ENCODE peak calls at places on chromosomes 11 and 22, in ten cellular contexts. G is left ventricle myocardium inferior; L is WTC11; Z is CD8-positive, alpha-beta T cell; P is stomach; I is HFF-Myc; K is HFFc6; N is fibroblast of lung; M is Panc1; E is astrocyte of the spinal cord. J is an unnamed sample.

GRCh38 chr22:41285441-41285819 is 557 bp downstream of the RANGAP1 start:
- DNase-seq in E (peak), P (peak), Z (peak), I (no peak), M (no peak), L (peak), K (peak), N (peak), G (peak), J (peak)

GRCh38 chr11:45901646-45902045 is 5.4 kb downstream of the FREY1 start:
- DNase-seq in P (no peak), M (no peak), Z (no peak), I (no peak), L (no peak), N (no peak), E (no peak), G (no peak), K (no peak), J (no peak)

GRCh38 chr11:95149659-95150294 is 60.1 kb downstream of the ENDOD1 start:
- DNase-seq in E (peak), I (no peak), K (no peak), N (no peak), M (no peak), G (peak), Z (no peak), P (peak), L (peak), J (no peak)

GRCh38 chr11:33552756-33553155 is 147.9 kb downstream of the C11orf91 start:
- DNase-seq in P (no peak), M (no peak), G (no peak), K (no peak), E (peak), I (no peak), L (no peak), N (no peak), Z (no peak), J (no peak)

GRCh38 chr11:24234822-24235508 is 261.9 kb upstream of the LUZP2 start:
- DNase-seq in P (peak), G (no peak), E (peak), M (no peak), Z (no peak), I (no peak), L (no peak), N (peak), K (peak), J (no peak)

GRCh38 chr11:27627979-27628378 is 72.3 kb downstream of the BDNF start:
- DNase-seq in Z (no peak), I (no peak), M (no peak), E (no peak), N (no peak), G (no peak), L (no peak), P (no peak), K (no peak), J (no peak)

GRCh38 chr22:37803636-37804371 is 3.9 kb upstream of the GCAT start:
- DNase-seq in M (no peak), N (no peak), G (no peak), L (no peak), K (no peak), Z (no peak), I (no peak), P (no peak), E (no peak), J (no peak)

GRCh38 chr11:56624661-56625110 is 10.0 kb upstream of the OR5M1 start:
- DNase-seq in M (peak), E (peak), N (peak), G (no peak), K (peak), L (no peak), P (no peak), Z (no peak), I (peak), J (no peak)

GRCh38 chr11:67002921-67003411 is 20.0 kb upstream of the SYT12 start:
- DNase-seq in L (peak), K (no peak), Z (no peak), N (no peak), P (no peak), M (no peak), G (no peak), E (no peak), I (no peak), J (no peak)

GRCh38 chr11:81658722-81659121 is 1074.9 kb downstream of the FAM181B start:
- DNase-seq in E (peak), I (no peak), Z (no peak), G (no peak), P (no peak), M (no peak), K (no peak), N (peak), L (peak), J (no peak)

GRCh38 chr22:42742940-42743339 is 22.3 kb upstream of the A4GALT start:
- DNase-seq in G (peak), L (peak), E (no peak), P (no peak), Z (no peak), M (no peak), N (no peak), I (no peak), K (no peak), J (no peak)

GRCh38 chr11:70278994-70279393 is 8.5 kb downstream of the PPFIA1 start:
- DNase-seq in Z (no peak), M (no peak), N (no peak), G (no peak), P (no peak), L (no peak), E (no peak), K (no peak), I (no peak), J (no peak)

GRCh38 chr22:30826670-30827355 is 132.1 kb downstream of the OSBP2 start:
- DNase-seq in K (no peak), L (no peak), Z (no peak), M (no peak), P (peak), E (no peak), I (no peak), N (no peak), G (no peak), J (no peak)

GRCh38 chr22:46657996-46658947 is 38.1 kb downstream of the GRAMD4 start:
- DNase-seq in K (no peak), I (no peak), Z (no peak), P (no peak), G (no peak), E (no peak), L (no peak), N (no peak), M (no peak), J (no peak)

GRCh38 chr11:107014871-107015270 is 3.4 kb downstream of the GUCY1A2 start:
- DNase-seq in Z (no peak), G (no peak), P (no peak), L (no peak), I (no peak), M (no peak), E (peak), K (no peak), N (peak), J (no peak)
- TF ChIP-seq CTCF in Z (no peak), G (no peak), P (no peak), L (no peak), I (no peak), M (no peak), E (no peak), K (no peak), N (no peak), J (no peak)

DNA sequence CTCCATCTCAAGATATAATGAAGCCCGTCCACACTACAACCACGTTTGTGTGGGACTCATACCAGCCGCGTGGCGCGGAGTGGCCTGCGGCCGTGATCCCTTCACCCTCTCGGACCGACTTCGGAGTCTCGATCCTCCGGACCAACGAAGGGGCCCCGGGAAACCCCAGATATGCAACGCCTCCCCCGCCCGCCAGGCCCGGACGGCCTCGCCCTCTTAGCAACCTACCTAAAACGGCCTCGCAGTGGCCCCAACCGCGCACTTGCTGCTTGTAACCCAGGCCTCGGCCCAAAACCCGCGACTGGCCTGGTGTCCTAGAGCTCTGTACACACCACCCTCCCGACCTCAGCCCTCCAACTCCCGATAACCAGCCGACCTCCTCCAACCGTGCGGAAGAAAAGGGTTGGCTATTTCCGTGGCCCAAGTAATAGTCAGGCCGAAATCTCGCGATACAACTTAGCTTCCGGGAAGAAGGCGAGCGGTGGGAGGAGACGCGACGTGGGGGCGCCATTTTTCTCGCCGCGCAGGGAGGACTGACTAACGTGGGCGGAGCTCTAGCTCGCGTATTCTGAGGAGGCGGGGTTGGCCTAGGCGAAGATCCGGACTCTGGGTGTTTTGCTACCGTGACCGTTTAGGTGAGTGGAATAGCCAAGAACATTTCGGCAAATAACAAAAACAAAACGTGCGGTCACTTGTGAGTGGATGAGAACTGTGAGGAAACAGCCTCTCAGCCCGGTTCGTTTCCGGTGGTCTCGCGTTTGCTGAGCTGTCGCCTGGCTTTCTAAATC is at the start of the genes C11orf54 and TAF1D:
- DNase-seq in K (peak), M (peak), P (peak), I (peak), N (peak), E (peak), G (peak), L (peak), Z (peak), J (peak)
- TF ChIP-seq CTCF in K (peak), M (no peak), P (no peak), I (no peak), N (no peak), E (no peak), G (peak), L (no peak), Z (no peak), J (no peak)

GRCh38 chr11:103338621-103339484 is 229.6 kb downstream of the DYNC2H1 start:
- DNase-seq in E (peak), N (no peak), P (no peak), L (peak), I (peak), M (no peak), Z (no peak), G (no peak), K (peak), J (no peak)
- TF ChIP-seq CTCF in E (peak), N (no peak), P (no peak), L (no peak), I (no peak), M (no peak), Z (no peak), G (no peak), K (peak), J (no peak)

GRCh38 chr11:119920666-119921065 is 191.7 kb upstream of the NECTIN1 start:
- DNase-seq in Z (no peak), K (no peak), M (no peak), L (no peak), I (no peak), E (no peak), N (no peak), G (no peak), P (no peak), J (no peak)
- TF ChIP-seq CTCF in Z (no peak), K (no peak), M (no peak), L (no peak), I (no peak), E (no peak), N (no peak), G (no peak), P (no peak), J (no peak)

GRCh38 chr11:96389604-96390402 is at the start of the genes CCDC82 and JRKL:
- DNase-seq in I (peak), P (peak), L (peak), E (peak), G (peak), N (peak), Z (peak), M (peak), K (peak), J (peak)
- TF ChIP-seq CTCF in I (no peak), P (no peak), L (no peak), E (no peak), G (peak), N (no peak), Z (no peak), M (no peak), K (peak), J (no peak)

GRCh38 chr11:57779275-57779674 is 17.7 kb downstream of the CTNND1 start:
- DNase-seq in N (no peak), L (peak), P (peak), G (no peak), M (no peak), Z (no peak), I (no peak), E (peak), K (peak), J (no peak)
- TF ChIP-seq CTCF in N (no peak), L (no peak), P (no peak), G (peak), M (no peak), Z (no peak), I (no peak), E (peak), K (peak), J (no peak)

GRCh38 chr22:19962246-19962908 is 20.8 kb upstream of the TXNRD2 start:
- DNase-seq in N (peak), M (no peak), G (peak), P (peak), Z (peak), I (no peak), E (peak), K (peak), L (peak), J (no peak)
- TF ChIP-seq CTCF in N (peak), M (peak), G (peak), P (no peak), Z (peak), I (peak), E (peak), K (peak), L (peak), J (peak)

GRCh38 chr11:59144096-59144495 is 1.4 kb downstream of the FAM111A start:
- DNase-seq in Z (no peak), M (no peak), G (no peak), N (no peak), P (no peak), E (peak), L (no peak), I (no peak), K (no peak), J (no peak)

GRCh38 chr11:59145534-59145933 is 2.9 kb downstream of the FAM111A start:
- DNase-seq in N (peak), E (peak), Z (no peak), G (no peak), L (no peak), I (no peak), K (peak), P (no peak), M (no peak), J (peak)

GRCh38 chr11:59141673-59142460 is 789 bp upstream of the FAM111A start:
- DNase-seq in K (peak), Z (no peak), L (no peak), M (no peak), G (no peak), I (no peak), E (peak), P (no peak), N (peak), J (no peak)

GRCh38 chr11:59142530-59143507 is at the start of gene FAM111A:
- DNase-seq in K (peak), M (no peak), G (peak), L (peak), E (peak), I (peak), N (peak), P (peak), Z (peak), J (peak)

DNA sequence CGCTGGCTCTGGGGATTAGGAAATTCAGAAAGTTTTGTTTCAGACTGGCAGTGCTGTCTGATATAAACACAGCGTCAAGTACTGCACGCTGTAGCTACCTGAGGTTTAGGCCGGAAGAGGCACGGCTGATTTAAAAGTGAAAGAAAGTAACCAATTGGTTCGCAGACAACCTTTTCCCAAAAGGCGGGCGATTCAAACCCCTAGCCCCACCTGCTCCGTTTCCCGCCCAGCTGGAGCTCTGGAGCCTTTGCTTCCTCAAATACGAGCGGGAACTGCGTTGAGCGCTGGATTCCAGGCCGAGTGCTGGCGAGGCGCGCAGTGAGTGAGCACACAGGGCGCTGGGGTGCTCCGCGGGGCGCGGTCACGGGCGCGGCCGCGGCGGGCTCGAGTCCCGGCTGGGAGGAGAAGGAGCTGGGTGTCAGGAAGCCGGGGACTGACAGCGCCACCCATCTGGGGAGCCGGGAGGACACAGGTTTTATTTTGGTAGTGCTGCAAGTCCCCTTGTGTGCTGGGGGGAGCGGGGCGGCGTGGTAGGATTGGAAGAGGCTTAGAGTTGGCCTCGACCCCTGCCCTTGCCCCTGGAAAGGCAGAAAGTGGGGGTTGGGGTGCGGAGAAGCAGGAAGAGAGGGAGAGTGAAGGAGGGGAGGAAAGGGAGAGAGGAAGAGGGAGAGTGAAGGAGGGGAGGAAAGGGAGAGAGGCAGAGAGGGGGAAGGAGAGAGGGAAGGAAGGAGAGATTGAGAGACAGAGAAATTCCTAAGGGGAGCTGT is 2.1 kb downstream of the FAM111A start:
- DNase-seq in L (peak), G (peak), K (peak), I (peak), E (peak), M (peak), P (peak), Z (peak), N (peak), J (peak)
- TF ChIP-seq CTCF in L (no peak), G (no peak), K (peak), I (peak), E (peak), M (peak), P (no peak), Z (no peak), N (no peak), J (no peak)